ENCODE peak calls at places on chromosomes 16 and 17, in six cellular contexts. L is stimulated activated CD4-positive, alpha-beta T cell treated with anti-CD3 and anti-CD28 coated beads, Interleukin-2, amount 100 ng/mL, for 4 hours; T is ELR; Q is stimulated activated CD8-positive, alpha-beta memory T cell treated with anti-CD3 and anti-CD28 coated beads, Interleukin-7, amount 100 ng/mL, for 24 hours; Y is GM23338; R is esophagus squamous epithelium. N is an unnamed sample.

GRCh38 chr16:57541754-57542435 is 548 bp upstream of the ADGRG5 start:
- DNase-seq in L (no peak), T (no peak), Q (no peak), Y (no peak), R (no peak), N (peak)

GRCh38 chr16:53743149-53743566 is 39.2 kb downstream of the FTO start:
- DNase-seq in L (no peak), T (peak), Q (no peak), Y (peak), R (no peak), N (no peak)

GRCh38 chr16:84055366-84055765 is 12.8 kb upstream of the SLC38A8 start:
- DNase-seq in L (no peak), T (no peak), Q (no peak), Y (no peak), R (no peak), N (no peak)

GRCh38 chr16:57469917-57470470 is 7.5 kb downstream of the POLR2C start:
- DNase-seq in L (no peak), T (no peak), Q (no peak), Y (peak), R (no peak), N (no peak)

GRCh38 chr16:66477028-66477515 is 50.0 kb downstream of the BEAN1 start:
- DNase-seq in L (no peak), T (no peak), Q (no peak), Y (no peak), R (no peak), N (no peak)

GRCh38 chr16:22641030-22641671 is 130.5 kb downstream of the NPIPB5 start:
- DNase-seq in L (no peak), T (peak), Q (no peak), Y (peak), R (no peak), N (no peak)

GRCh38 chr16:56603589-56603988 is 4.8 kb upstream of the MT2A start:
- DNase-seq in L (no peak), T (peak), Q (no peak), Y (peak), R (no peak), N (no peak)

GRCh38 chr17:17853811-17854527 is 17.2 kb upstream of the SREBF1 start:
- DNase-seq in L (no peak), T (peak), Q (no peak), Y (no peak), R (no peak), N (no peak)

GRCh38 chr17:80177986-80178590 is 8.3 kb downstream of the CARD14 start:
- DNase-seq in L (no peak), T (no peak), Q (no peak), Y (no peak), R (no peak), N (no peak)

GRCh38 chr17:75536401-75536800 is 10.9 kb downstream of the LLGL2 start:
- DNase-seq in L (no peak), T (no peak), Q (no peak), Y (no peak), R (no peak), N (no peak)

GRCh38 chr17:19712436-19713004 is 3.9 kb downstream of the SLC47A2 start:
- DNase-seq in L (no peak), T (no peak), Q (no peak), Y (no peak), R (no peak), N (no peak)

GRCh38 chr17:1634841-1635650 is 6.4 kb upstream of the SLC43A2 start:
- DNase-seq in L (no peak), T (no peak), Q (no peak), Y (no peak), R (no peak), N (no peak)

GRCh38 chr17:82492647-82493516 is 26.6 kb upstream of the FOXK2 start:
- DNase-seq in L (no peak), T (peak), Q (no peak), Y (no peak), R (no peak), N (peak)

GRCh38 chr16:10598157-10598556 is 17.8 kb upstream of the EMP2 start:
- DNase-seq in L (no peak), T (no peak), Q (no peak), Y (no peak), R (no peak), N (no peak)

GRCh38 chr17:41382396-41382795 is 290 bp upstream of the KRT34 start:
- DNase-seq in L (no peak), T (peak), Q (no peak), Y (no peak), R (no peak), N (no peak)

GRCh38 chr17:56594528-56595418 is 1.3 kb downstream of the NOG start:
- DNase-seq in L (peak), T (peak), Q (no peak), Y (peak), R (no peak), N (peak)

GRCh38 chr16:87178177-87178863 is 138.9 kb downstream of the C16orf95 start:
- DNase-seq in L (no peak), T (no peak), Q (no peak), Y (peak), R (no peak), N (peak)

GRCh38 chr17:3848229-3848628 is 2.2 kb upstream of the NCBP3 start:
- DNase-seq in L (no peak), T (peak), Q (no peak), Y (no peak), R (no peak), N (no peak)

GRCh38 chr17:73017653-73018052 is 74.8 kb downstream of the SLC39A11 start:
- DNase-seq in L (no peak), T (peak), Q (no peak), Y (no peak), R (no peak), N (no peak)

GRCh38 chr17:72151565-72152391 is 31.0 kb downstream of the SOX9 start:
- DNase-seq in L (no peak), T (peak), Q (no peak), Y (peak), R (no peak), N (peak)

GRCh38 chr17:61799812-61800484 is 63.4 kb downstream of the BRIP1 start:
- DNase-seq in L (no peak), T (no peak), Q (no peak), Y (no peak), R (no peak), N (no peak)

GRCh38 chr17:31695456-31696090 is 163.5 kb downstream of the COPRS start:
- DNase-seq in L (no peak), T (peak), Q (no peak), Y (no peak), R (no peak), N (no peak)

GRCh38 chr17:2335726-2336214 is 487 bp downstream of the TSR1 start:
- DNase-seq in L (no peak), T (peak), Q (no peak), Y (peak), R (no peak), N (peak)

GRCh38 chr16:23424292-23424958 is 28.6 kb downstream of the COG7 start:
- DNase-seq in L (no peak), T (no peak), Q (no peak), Y (no peak), R (no peak), N (peak)

GRCh38 chr17:81256616-81257015 is 17.5 kb downstream of the NDUFAF8 start:
- DNase-seq in L (no peak), T (peak), Q (no peak), Y (no peak), R (no peak), N (no peak)

GRCh38 chr17:36717088-36717487 is 115.7 kb downstream of the MRM1 start:
- DNase-seq in L (no peak), T (no peak), Q (no peak), Y (no peak), R (no peak), N (peak)

GRCh38 chr17:10633738-10634379 is 23.2 kb downstream of the MYH3 start:
- DNase-seq in L (no peak), T (no peak), Q (no peak), Y (no peak), R (no peak), N (no peak)

GRCh38 chr17:40122944-40123810 is 1.4 kb downstream of the MSL1 start:
- DNase-seq in L (no peak), T (peak), Q (no peak), Y (peak), R (no peak), N (peak)

GRCh38 chr16:30896203-30896889 is at the start of gene CTF1:
- DNase-seq in L (no peak), T (peak), Q (no peak), Y (peak), R (no peak), N (peak)

GRCh38 chr16:48444574-48444973 is 59.4 kb upstream of the SIAH1 start:
- DNase-seq in L (no peak), T (peak), Q (no peak), Y (no peak), R (no peak), N (peak)

GRCh38 chr16:89289428-89290395 is 72.2 kb downstream of the ZNF778 start:
- DNase-seq in L (peak), T (peak), Q (peak), Y (peak), R (no peak), N (peak)

GRCh38 chr16:88770459-88771293 is 14.3 kb downstream of the PIEZO1 start:
- DNase-seq in L (no peak), T (peak), Q (no peak), Y (peak), R (no peak), N (peak)

GRCh38 chr17:43562679-43563146 is 16.6 kb upstream of the ETV4 start:
- DNase-seq in L (no peak), T (no peak), Q (no peak), Y (peak), R (no peak), N (no peak)

GRCh38 chr16:66207139-66207863 is 159.2 kb upstream of the CDH5 start:
- DNase-seq in L (no peak), T (no peak), Q (no peak), Y (no peak), R (no peak), N (no peak)

GRCh38 chr17:56893503-56893902 is 20.3 kb downstream of the TRIM25 start:
- DNase-seq in L (no peak), T (no peak), Q (no peak), Y (no peak), R (no peak), N (no peak)